ENCODE peak calls at places on chromosomes 11 and 22, in eight cellular contexts. B, Y, D, O, F, A, R and S are unnamed samples.

GRCh38 chr11:132734217-132734616 is 798.1 kb downstream of the OPCML start:
- DNase-seq in B (peak; percentile 49), Y (no peak), D (no peak), O (peak; percentile 98), F (no peak), A (no peak), R (no peak), S (no peak)

GRCh38 chr11:74683941-74684481 is 47.2 kb downstream of the CHRDL2 start:
- DNase-seq in B (no peak), Y (no peak), D (no peak), O (no peak), F (no peak), A (peak; percentile 77), R (peak; percentile 40), S (no peak)

GRCh38 chr11:2541881-2542361 is 97.1 kb downstream of the KCNQ1 start:
- DNase-seq in B (no peak), Y (no peak), D (no peak), O (no peak), F (no peak), A (peak; percentile 80), R (no peak), S (no peak)

GRCh38 chr11:13114566-13115465 is 105.7 kb downstream of the RASSF10 start:
- DNase-seq in B (no peak), Y (peak; percentile 44), D (peak; percentile 31), O (no peak), F (no peak), A (no peak), R (no peak), S (peak; percentile 16)

GRCh38 chr11:1121343-1122331 is 36.1 kb upstream of the MUC5AC start:
- DNase-seq in B (no peak), Y (no peak), D (peak; percentile 34), O (no peak), F (peak; percentile 4), A (peak; percentile 77), R (peak; percentile 10), S (peak; percentile 30)

GRCh38 chr22:43879901-43880742 is 11.7 kb downstream of the PNPLA5 start:
- DNase-seq in B (no peak), Y (no peak), D (no peak), O (no peak), F (no peak), A (no peak), R (no peak), S (no peak)

GRCh38 chr11:87901366-87901765 is 273.9 kb downstream of the RAB38 start:
- DNase-seq in B (no peak), Y (no peak), D (no peak), O (no peak), F (no peak), A (no peak), R (no peak), S (no peak)

GRCh38 chr22:36360011-36360410 is 27.8 kb downstream of the MYH9 start:
- DNase-seq in B (no peak), Y (no peak), D (no peak), O (no peak), F (no peak), A (no peak), R (peak; percentile 30), S (no peak)

GRCh38 chr11:133162228-133162627 is 370.1 kb downstream of the OPCML start:
- DNase-seq in B (no peak), Y (no peak), D (no peak), O (no peak), F (no peak), A (peak; percentile 77), R (no peak), S (no peak)

GRCh38 chr22:36981247-36981775 is 37.9 kb downstream of the TST start:
- DNase-seq in B (no peak), Y (no peak), D (no peak), O (no peak), F (no peak), A (peak; percentile 81), R (no peak), S (no peak)

GRCh38 chr11:12066799-12067508 is 43.4 kb upstream of the MICAL2 start:
- DNase-seq in B (no peak), Y (peak; percentile 54), D (no peak), O (no peak), F (no peak), A (peak; percentile 86), R (no peak), S (no peak)

GRCh38 chr11:83836883-83837654 is 550.9 kb upstream of the CCDC90B start:
- DNase-seq in B (no peak), Y (peak; percentile 53), D (peak; percentile 69), O (peak; percentile 60), F (peak; percentile 47), A (no peak), R (peak; percentile 50), S (peak; percentile 55)

GRCh38 chr11:115715371-115715770 is 211.2 kb upstream of the CADM1 start:
- DNase-seq in B (no peak), Y (no peak), D (no peak), O (no peak), F (no peak), A (no peak), R (no peak), S (no peak)

GRCh38 chr11:125333354-125334077 is 162.5 kb downstream of the FEZ1 start:
- DNase-seq in B (no peak), Y (no peak), D (no peak), O (no peak), F (no peak), A (no peak), R (no peak), S (no peak)

GRCh38 chr11:112555491-112556364 is 295.1 kb upstream of the PLET1 start:
- DNase-seq in B (no peak), Y (peak; percentile 79), D (peak; percentile 66), O (peak; percentile 16), F (peak; percentile 89), A (no peak), R (peak; percentile 22), S (peak; percentile 38)

GRCh38 chr11:129792663-129793062 is 23.0 kb upstream of the TMEM45B start:
- DNase-seq in B (no peak), Y (no peak), D (no peak), O (no peak), F (no peak), A (no peak), R (no peak), S (no peak)

GRCh38 chr11:134275534-134276395 is at the start of gene GLB1L3:
- DNase-seq in B (no peak), Y (peak; percentile 71), D (peak; percentile 84), O (no peak), F (peak; percentile 68), A (peak; percentile 86), R (peak; percentile 8), S (peak; percentile 76)

GRCh38 chr11:79045811-79046304 is 395.0 kb downstream of the TENM4 start:
- DNase-seq in B (no peak), Y (no peak), D (no peak), O (no peak), F (no peak), A (no peak), R (no peak), S (no peak)

GRCh38 chr11:115515647-115516046 is 11.4 kb upstream of the CADM1 start:
- DNase-seq in B (no peak), Y (no peak), D (no peak), O (no peak), F (no peak), A (no peak), R (no peak), S (no peak)

GRCh38 chr11:13073119-13073981 is 64.2 kb downstream of the RASSF10 start:
- DNase-seq in B (peak; percentile 2), Y (no peak), D (no peak), O (peak; percentile 73), F (no peak), A (no peak), R (peak; percentile 47), S (no peak)

GRCh38 chr11:64917663-64917995 is 620 bp upstream of the ATG2A start:
- DNase-seq in B (no peak), Y (no peak), D (no peak), O (no peak), F (no peak), A (no peak), R (no peak), S (no peak)

GRCh38 chr11:64036081-64037026 is 623 bp downstream of the FLRT1 start:
- DNase-seq in B (no peak), Y (peak; percentile 50), D (peak; percentile 73), O (peak; percentile 11), F (no peak), A (peak; percentile 81), R (peak; percentile 24), S (peak; percentile 62)

GRCh38 chr22:38030311-38031133 is 26.7 kb upstream of the PICK1 start:
- DNase-seq in B (no peak), Y (peak; percentile 46), D (no peak), O (no peak), F (no peak), A (no peak), R (no peak), S (no peak)
- TF ChIP-seq CTCF in B (no peak), Y (no peak), D (no peak), O (peak; percentile 38), F (no peak), A (no peak), R (no peak), S (no peak)

GRCh38 chr11:94417386-94417987 is 16.3 kb upstream of the GPR83 start:
- DNase-seq in B (peak; percentile 38), Y (no peak), D (peak; percentile 26), O (peak; percentile 24), F (no peak), A (no peak), R (peak; percentile 77), S (no peak)
- TF ChIP-seq CTCF in B (peak; percentile 77), Y (peak; percentile 42), D (peak; percentile 73), O (peak; percentile 69), F (no peak), A (no peak), R (peak; percentile 75), S (no peak)

DNA sequence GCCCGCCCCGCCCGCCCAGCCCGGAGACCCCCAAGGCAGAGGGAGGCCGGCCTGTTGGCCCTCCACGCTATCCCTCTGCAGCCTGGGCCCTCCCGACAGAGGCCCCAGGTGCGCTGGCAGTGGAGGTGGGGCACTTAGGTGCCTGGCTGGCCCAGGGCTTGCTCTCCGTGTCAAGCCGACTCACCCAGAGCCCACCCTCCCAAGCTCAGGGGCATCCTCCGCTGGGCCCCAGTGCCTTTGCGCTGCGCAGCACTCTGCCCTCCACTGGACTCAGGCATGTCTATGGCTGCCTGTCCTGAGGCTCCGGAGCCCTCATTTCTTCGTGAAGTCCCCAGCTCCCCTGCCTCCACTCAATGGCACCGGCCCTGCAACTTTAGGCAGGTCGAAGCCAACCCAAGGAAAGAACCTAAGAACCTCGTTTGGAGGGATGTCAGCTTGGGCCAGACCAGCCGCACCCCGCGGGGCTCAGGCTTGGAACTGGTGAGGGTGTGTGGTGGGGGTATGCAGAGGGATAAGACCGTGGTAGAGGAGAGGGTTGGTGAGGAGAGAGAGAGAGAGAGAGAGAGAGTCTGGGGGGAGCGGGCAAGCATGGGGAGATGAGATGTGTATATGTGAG is 6.1 kb downstream of the SMIM45 start:
- DNase-seq in B (no peak), Y (no peak), D (no peak), O (no peak), F (no peak), A (no peak), R (no peak), S (no peak)
- TF ChIP-seq CTCF in B (no peak), Y (peak; percentile 11), D (no peak), O (no peak), F (peak; percentile 63), A (no peak), R (no peak), S (no peak)

DNA sequence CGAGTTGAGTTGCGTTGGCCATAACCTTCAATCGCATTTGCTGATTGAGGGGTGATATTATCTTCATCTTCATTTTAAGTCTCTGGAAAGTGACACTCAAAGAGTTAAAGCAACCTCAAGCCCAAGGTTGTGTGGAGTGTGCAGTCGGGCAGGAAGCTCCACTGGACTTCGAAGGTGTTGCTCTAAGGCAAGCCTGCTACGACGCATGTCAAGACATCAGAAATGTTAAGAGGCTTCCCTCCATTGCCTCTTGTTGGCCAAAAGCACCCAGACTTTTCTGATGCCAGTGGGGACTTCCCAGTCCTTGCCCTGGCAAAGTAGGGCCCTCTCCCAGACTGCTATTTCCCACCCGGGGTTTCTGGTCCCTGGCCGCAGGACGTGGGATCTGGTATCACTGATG is 23.6 kb upstream of the SCGB1D1 start:
- DNase-seq in B (no peak), Y (no peak), D (no peak), O (no peak), F (no peak), A (no peak), R (no peak), S (no peak)
- TF ChIP-seq CTCF in B (no peak), Y (no peak), D (no peak), O (no peak), F (no peak), A (no peak), R (no peak), S (no peak)